ENCODE peak calls at places on chromosomes 12 and 14, in five cellular contexts. X, F, Q, O and P are unnamed samples.

GRCh38 chr12:123106640-123107359 is 44.1 kb downstream of the PITPNM2 start:
- DNase-seq in X (no peak), F (no peak), Q (peak), O (no peak), P (peak)

GRCh38 chr14:96131836-96132235 is 72.8 kb upstream of the BDKRB2 start:
- DNase-seq in X (peak), F (no peak), Q (no peak), O (no peak), P (no peak)

GRCh38 chr12:12899530-12900380 is 8.4 kb downstream of the GPRC5A start:
- DNase-seq in X (no peak), F (peak), Q (no peak), O (no peak), P (no peak)

GRCh38 chr12:2011641-2012607 is 7.7 kb upstream of the DCP1B start:
- DNase-seq in X (no peak), F (peak), Q (peak), O (no peak), P (no peak)

GRCh38 chr14:97270308-97270707 is 473.1 kb downstream of the VRK1 start:
- DNase-seq in X (no peak), F (no peak), Q (no peak), O (no peak), P (no peak)

GRCh38 chr12:93913845-93914244 is 234.5 kb upstream of the PLXNC1 start:
- DNase-seq in X (no peak), F (peak), Q (no peak), O (no peak), P (no peak)

GRCh38 chr12:6460751-6461371 is 9.0 kb downstream of the TAPBPL start:
- DNase-seq in X (no peak), F (no peak), Q (no peak), O (no peak), P (no peak)

GRCh38 chr12:31890295-31891285 is 68.6 kb upstream of the RESF1 start:
- DNase-seq in X (no peak), F (no peak), Q (no peak), O (no peak), P (no peak)

GRCh38 chr12:75814856-75815754 is 216.5 kb downstream of the PHLDA1 start:
- DNase-seq in X (peak), F (peak), Q (no peak), O (no peak), P (no peak)

GRCh38 chr14:36766974-36767373 is 105.3 kb downstream of the PAX9 start:
- DNase-seq in X (no peak), F (no peak), Q (no peak), O (no peak), P (no peak)

GRCh38 chr14:80456200-80456599 is 244.9 kb upstream of the DIO2 start:
- DNase-seq in X (no peak), F (peak), Q (no peak), O (no peak), P (no peak)

GRCh38 chr12:10101042-10101579 is 2.3 kb upstream of the CLEC1A start:
- DNase-seq in X (peak), F (peak), Q (peak), O (no peak), P (no peak)

GRCh38 chr14:59463773-59464650 is 1.2 kb downstream of the GPR135 start:
- DNase-seq in X (no peak), F (no peak), Q (peak), O (peak), P (peak)

GRCh38 chr12:75289678-75290200 is 40.4 kb downstream of the CAPS2 start:
- DNase-seq in X (no peak), F (peak), Q (no peak), O (no peak), P (no peak)

GRCh38 chr12:7302536-7303113 is 1.2 kb upstream of the ACSM4 start:
- DNase-seq in X (no peak), F (no peak), Q (no peak), O (no peak), P (no peak)

GRCh38 chr14:61462566-61463195 is 141.3 kb downstream of the PRKCH start:
- DNase-seq in X (no peak), F (peak), Q (no peak), O (peak), P (no peak)

GRCh38 chr12:66453837-66454236 is 151.5 kb downstream of the HELB start:
- DNase-seq in X (no peak), F (no peak), Q (no peak), O (no peak), P (no peak)

GRCh38 chr14:99757331-99758070 is 35.7 kb upstream of the EML1 start:
- DNase-seq in X (no peak), F (peak), Q (no peak), O (no peak), P (no peak)

GRCh38 chr14:74846968-74847549 is 28.9 kb downstream of the PROX2 start:
- DNase-seq in X (no peak), F (peak), Q (no peak), O (no peak), P (no peak)

GRCh38 chr12:107092669-107093546 is 441 bp downstream of the CRY1 start:
- DNase-seq in X (peak), F (no peak), Q (peak), O (no peak), P (peak)

GRCh38 chr14:68497016-68497415 is 295.9 kb downstream of the ZFP36L1 start:
- DNase-seq in X (no peak), F (peak), Q (no peak), O (no peak), P (no peak)

GRCh38 chr14:100341301-100342031 is 18.3 kb downstream of the SLC25A47 start:
- DNase-seq in X (peak), F (peak), Q (no peak), O (no peak), P (no peak)

GRCh38 chr12:7934153-7934552 is 1.8 kb downstream of the SLC2A3 start:
- DNase-seq in X (no peak), F (no peak), Q (no peak), O (no peak), P (no peak)

DNA sequence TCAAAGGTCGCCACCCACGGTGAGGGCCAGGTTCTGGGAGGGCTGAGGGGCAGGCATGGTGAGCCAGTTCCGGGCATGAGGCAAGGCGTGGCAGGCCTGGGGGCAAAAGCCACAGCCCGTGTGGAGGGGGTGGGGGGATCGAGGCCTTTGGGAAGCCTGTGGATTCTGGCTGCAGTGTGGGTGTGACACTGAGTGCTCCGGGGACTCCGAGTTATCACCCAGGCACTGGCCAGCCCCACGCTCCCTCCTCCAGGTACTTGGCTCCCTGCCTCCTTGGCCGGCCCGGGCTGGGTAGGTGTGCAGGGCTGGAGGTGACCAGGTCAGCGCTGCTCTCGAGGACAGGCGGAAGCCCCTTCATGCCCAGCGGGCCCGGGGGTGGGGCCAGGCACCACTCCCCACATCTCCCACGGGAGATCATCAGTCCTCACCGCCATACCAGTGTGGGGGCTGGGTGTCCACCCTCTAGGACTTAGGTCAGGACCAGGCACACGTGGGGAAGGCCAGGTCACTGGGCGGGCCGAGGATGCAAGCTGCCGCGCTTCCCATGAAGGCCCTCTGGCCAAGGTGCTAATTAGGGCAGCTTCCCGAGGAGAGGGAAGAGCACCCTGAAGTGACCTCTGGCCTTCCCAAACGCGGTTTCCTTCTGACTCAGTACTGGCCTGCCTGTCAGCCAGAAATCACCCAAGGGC is 34.1 kb upstream of the TDRD9 start:
- DNase-seq in X (no peak), F (no peak), Q (no peak), O (no peak), P (no peak)
- H2AK5ac ChIP-seq in X (no peak), F (no peak), Q (no peak), O (no peak), P (no peak)

GRCh38 chr12:3531496-3531895 is 40.5 kb downstream of the PRMT8 start:
- DNase-seq in X (no peak), F (no peak), Q (no peak), O (peak), P (peak)
- H2AK5ac ChIP-seq in X (no peak), F (no peak), Q (no peak), O (no peak), P (no peak)

DNA sequence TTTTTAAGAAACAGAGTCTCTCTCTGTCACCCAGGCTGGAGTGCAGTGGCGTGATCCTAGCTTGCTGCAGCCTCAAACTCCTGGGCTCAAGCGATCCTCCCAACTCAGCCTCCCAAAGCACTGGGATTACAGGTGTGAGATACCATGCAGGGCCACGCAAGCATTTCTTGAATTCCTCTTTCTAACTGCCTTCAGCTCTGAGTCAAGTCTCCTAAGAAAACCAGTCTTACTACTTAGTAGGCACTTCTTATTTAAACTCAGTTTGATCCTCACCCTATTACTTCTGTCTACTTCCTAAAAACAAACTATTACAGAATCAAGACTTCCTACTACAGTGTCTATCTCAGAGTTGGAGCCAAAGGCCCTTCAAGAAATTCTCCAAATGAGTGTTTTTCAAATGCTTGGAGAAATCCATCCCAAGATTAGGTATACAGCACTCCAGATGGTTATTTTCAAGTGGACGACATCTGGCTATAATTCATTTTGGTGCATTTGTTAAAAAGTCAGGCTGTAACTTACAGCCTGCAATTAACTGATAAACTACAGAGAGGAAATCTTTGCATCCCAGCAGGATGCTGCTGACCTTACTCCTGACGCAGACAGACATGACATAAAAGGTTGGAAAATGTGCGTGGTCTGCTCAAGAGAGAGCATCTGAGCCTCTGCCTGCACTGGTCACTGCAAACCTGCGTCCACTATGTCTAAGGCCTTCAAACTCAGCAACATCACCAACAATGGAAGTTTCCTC is 34.8 kb downstream of the SSH1 start:
- DNase-seq in X (peak), F (no peak), Q (peak), O (no peak), P (no peak)
- H2AK5ac ChIP-seq in X (no peak), F (peak), Q (no peak), O (no peak), P (no peak)

GRCh38 chr12:51871126-51871525 is 16.8 kb upstream of the ANKRD33 start:
- DNase-seq in X (no peak), F (no peak), Q (no peak), O (no peak), P (no peak)
- H2AK5ac ChIP-seq in X (no peak), F (no peak), Q (no peak), O (no peak), P (no peak)

GRCh38 chr12:54025507-54026393 is 2.5 kb upstream of the HOXC6 start:
- DNase-seq in X (no peak), F (no peak), Q (no peak), O (no peak), P (no peak)
- H2AK5ac ChIP-seq in X (no peak), F (no peak), Q (no peak), O (no peak), P (no peak)

DNA sequence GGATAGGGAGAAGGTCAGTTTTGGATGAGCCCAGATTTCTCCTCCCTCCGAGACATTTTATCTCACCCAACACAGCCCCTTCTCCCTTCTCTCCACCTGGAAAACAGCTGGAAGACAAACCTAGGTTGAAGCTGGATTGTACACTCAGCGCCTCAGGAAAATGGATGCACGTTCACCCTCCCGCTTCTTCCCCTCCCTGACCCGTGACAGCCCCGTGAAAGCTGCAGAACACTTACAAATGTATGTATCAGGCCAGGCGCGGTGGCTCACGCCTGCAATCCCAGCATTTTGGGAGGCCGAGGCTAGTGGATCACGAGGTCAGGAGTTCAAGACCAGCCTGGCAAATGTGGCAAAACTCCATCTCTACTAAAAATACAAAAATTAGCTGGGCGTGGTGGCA is 4.2 kb downstream of the RNU4-2 start:
- DNase-seq in X (no peak), F (no peak), Q (no peak), O (no peak), P (no peak)
- H2AK5ac ChIP-seq in X (no peak), F (no peak), Q (no peak), O (no peak), P (no peak)

GRCh38 chr12:46787496-46788055 is 38.2 kb downstream of the SLC38A4 start:
- DNase-seq in X (peak), F (no peak), Q (no peak), O (no peak), P (no peak)

GRCh38 chr12:46786774-46787173 is 39.0 kb downstream of the SLC38A4 start:
- DNase-seq in X (peak), F (peak), Q (no peak), O (no peak), P (no peak)

GRCh38 chr12:46790066-46790465 is 35.7 kb downstream of the SLC38A4 start:
- DNase-seq in X (no peak), F (no peak), Q (no peak), O (no peak), P (no peak)

GRCh38 chr12:46785413-46785812 is 40.4 kb downstream of the SLC38A4 start:
- DNase-seq in X (peak), F (no peak), Q (no peak), O (no peak), P (no peak)

DNA sequence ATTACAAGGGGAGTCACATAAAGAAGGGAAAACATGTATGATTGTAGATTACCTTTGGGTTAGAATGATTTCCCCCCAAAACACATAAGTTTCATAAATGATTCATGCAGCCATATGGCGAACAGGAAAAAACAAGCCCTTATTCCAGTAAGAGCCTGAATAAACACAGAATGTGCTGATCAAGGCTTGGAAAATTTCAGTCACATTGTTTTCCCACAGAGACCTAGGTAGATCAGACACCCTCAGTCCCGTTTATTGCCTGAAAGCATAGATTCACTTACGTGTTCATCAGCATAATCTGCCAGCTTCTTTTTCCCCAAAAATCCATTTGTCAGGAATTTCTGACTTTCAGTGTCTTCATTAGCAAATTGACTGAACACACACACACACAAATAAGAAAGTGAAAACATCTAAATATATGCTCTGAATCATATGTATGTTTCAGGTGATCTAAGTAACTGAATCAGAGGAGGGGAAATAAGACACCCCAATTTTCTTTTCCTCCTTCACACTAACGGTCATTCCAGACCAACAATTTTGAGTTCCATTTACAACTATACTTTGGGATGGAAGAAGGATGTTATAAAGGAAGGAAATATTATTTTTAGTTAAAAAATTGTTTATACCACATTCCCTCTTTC is 37.4 kb downstream of the SLC38A4 start:
- DNase-seq in X (no peak), F (peak), Q (no peak), O (no peak), P (no peak)
- H2AK5ac ChIP-seq in X (no peak), F (peak), Q (no peak), O (no peak), P (no peak)

GRCh38 chr12:105961821-105962671 is 176.7 kb downstream of the NUAK1 start:
- DNase-seq in X (no peak), F (peak), Q (no peak), O (no peak), P (no peak)
- H2AK5ac ChIP-seq in X (no peak), F (peak), Q (no peak), O (no peak), P (no peak)

GRCh38 chr12:105233045-105233905 is 2.7 kb downstream of the APPL2 start:
- DNase-seq in X (no peak), F (no peak), Q (peak), O (no peak), P (no peak)
- H2AK5ac ChIP-seq in X (no peak), F (peak), Q (no peak), O (no peak), P (no peak)

DNA sequence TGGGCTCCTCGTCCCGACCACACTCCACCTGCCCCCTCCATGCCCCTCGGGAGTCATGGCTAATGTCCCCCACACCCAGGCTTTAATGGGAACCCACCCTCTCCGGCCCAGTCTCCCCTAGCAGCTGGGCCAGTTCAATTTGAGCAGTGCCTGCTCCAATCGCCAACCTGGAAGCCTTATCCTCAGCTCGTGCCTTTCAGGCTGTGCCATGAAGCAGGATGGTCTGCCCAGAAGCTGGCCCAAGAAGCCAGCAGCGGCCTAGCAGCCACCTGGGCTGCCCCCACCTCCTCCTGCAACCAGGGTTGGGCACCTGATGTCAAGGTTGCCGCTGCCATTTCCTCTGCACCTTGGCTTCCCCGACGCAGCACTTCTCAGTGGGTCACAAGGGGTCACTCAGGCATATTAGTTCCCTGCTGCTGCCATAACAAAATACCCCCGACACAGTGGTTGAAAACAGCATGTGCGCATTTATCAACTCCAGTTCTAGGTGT is 2.3 kb upstream of the CLBA1 start:
- DNase-seq in X (no peak), F (no peak), Q (no peak), O (no peak), P (peak)
- H2AK5ac ChIP-seq in X (no peak), F (peak), Q (no peak), O (no peak), P (no peak)